ENCODE peak calls at places on chromosomes 3 and 15, in nine cellular contexts. B is osteocyte; F is stomach; W is mucosa of descending colon; J is AG04450; X is psoas muscle; A is PC-3; I is breast epithelium; S is CD4-positive, alpha-beta T cell. H is an unnamed sample.

GRCh38 chr3:188391597-188391996 is 237.6 kb downstream of the LPP start:
- DNase-seq in B (no peak), F (no peak), W (no peak), J (no peak), X (no peak), A (no peak), I (no peak), S (no peak), H (no peak)

GRCh38 chr3:90221900-90222299 is 1114.5 kb downstream of the EPHA3 start:
- DNase-seq in B (no peak), F (no peak), W (no peak), J (no peak), X (no peak), A (no peak), I (no peak), S (no peak), H (no peak)

GRCh38 chr15:44066211-44066827 is 128.8 kb downstream of the FRMD5 start:
- DNase-seq in B (no peak), F (peak; percentile 68), W (no peak), J (peak; percentile 29), X (no peak), A (peak; percentile 86), I (no peak), S (peak; percentile 44), H (peak; percentile 48)

GRCh38 chr15:53404930-53405493 is 354.5 kb downstream of the WDR72 start:
- DNase-seq in B (no peak), F (no peak), W (no peak), J (no peak), X (no peak), A (no peak), I (no peak), S (no peak), H (no peak)

GRCh38 chr15:41647269-41647668 is 12.9 kb upstream of the MGA start:
- DNase-seq in B (no peak), F (no peak), W (no peak), J (no peak), X (no peak), A (no peak), I (no peak), S (no peak), H (no peak)

GRCh38 chr15:68001811-68002210 is 52.3 kb upstream of the PIAS1 start:
- DNase-seq in B (no peak), F (no peak), W (no peak), J (no peak), X (no peak), A (no peak), I (no peak), S (no peak), H (no peak)

GRCh38 chr3:176951586-176952292 is 245.5 kb downstream of the TBL1XR1 start:
- DNase-seq in B (no peak), F (no peak), W (no peak), J (no peak), X (no peak), A (no peak), I (no peak), S (no peak), H (no peak)

GRCh38 chr15:74382004-74382816 is 14.8 kb upstream of the CYP11A1 start:
- DNase-seq in B (peak; percentile 94), F (peak; percentile 91), W (peak; percentile 88), J (no peak), X (peak; percentile 86), A (peak; percentile 91), I (peak; percentile 68), S (peak; percentile 67), H (peak; percentile 83)

GRCh38 chr15:67839929-67840746 is at the start of gene RNU6-1:
- DNase-seq in B (peak; percentile 97), F (peak; percentile 95), W (peak; percentile 97), J (peak; percentile 84), X (peak; percentile 95), A (peak; percentile 84), I (peak; percentile 94), S (peak; percentile 96), H (peak; percentile 78)

GRCh38 chr15:37098468-37099320 is 1.7 kb downstream of the MEIS2 start:
- DNase-seq in B (peak; percentile 83), F (no peak), W (peak; percentile 51), J (no peak), X (peak; percentile 54), A (peak; percentile 46), I (no peak), S (no peak), H (no peak)

GRCh38 chr3:28903171-28903601 is 377.7 kb upstream of the RBMS3 start:
- DNase-seq in B (peak; percentile 84), F (no peak), W (no peak), J (no peak), X (peak; percentile 10), A (no peak), I (no peak), S (no peak), H (no peak)

GRCh38 chr3:185351371-185351770 is 11.6 kb upstream of the MAP3K13 start:
- DNase-seq in B (no peak), F (no peak), W (no peak), J (no peak), X (no peak), A (no peak), I (no peak), S (no peak), H (no peak)

GRCh38 chr15:87211547-87211946 is 1045.0 kb downstream of the NTRK3 start:
- DNase-seq in B (no peak), F (no peak), W (no peak), J (no peak), X (no peak), A (no peak), I (no peak), S (no peak), H (no peak)

GRCh38 chr3:85525264-85525663 is 566.5 kb downstream of the CADM2 start:
- DNase-seq in B (no peak), F (no peak), W (no peak), J (no peak), X (no peak), A (no peak), I (no peak), S (no peak), H (no peak)

GRCh38 chr15:74651251-74651741 is 35.7 kb downstream of the CLK3 start:
- DNase-seq in B (no peak), F (no peak), W (no peak), J (no peak), X (no peak), A (no peak), I (no peak), S (no peak), H (no peak)

GRCh38 chr15:90665288-90666134 is 51.6 kb upstream of the BLM start:
- DNase-seq in B (no peak), F (peak; percentile 48), W (peak; percentile 80), J (no peak), X (peak; percentile 70), A (peak; percentile 65), I (peak; percentile 69), S (peak; percentile 28), H (no peak)

GRCh38 chr15:88905576-88905975 is 7.6 kb downstream of the MFGE8 start:
- DNase-seq in B (no peak), F (no peak), W (no peak), J (no peak), X (no peak), A (no peak), I (no peak), S (no peak), H (no peak)

GRCh38 chr3:133944641-133945441 is 49.2 kb upstream of the RAB6B start:
- DNase-seq in B (no peak), F (no peak), W (no peak), J (no peak), X (no peak), A (peak; percentile 69), I (no peak), S (no peak), H (no peak)

GRCh38 chr3:8793242-8793641 is 23.8 kb upstream of the OXTR start:
- DNase-seq in B (no peak), F (no peak), W (no peak), J (no peak), X (no peak), A (peak; percentile 70), I (no peak), S (no peak), H (no peak)

GRCh38 chr15:91110407-91110806 is 10.3 kb downstream of the SV2B start:
- DNase-seq in B (peak; percentile 82), F (no peak), W (no peak), J (no peak), X (no peak), A (no peak), I (no peak), S (no peak), H (no peak)

DNA sequence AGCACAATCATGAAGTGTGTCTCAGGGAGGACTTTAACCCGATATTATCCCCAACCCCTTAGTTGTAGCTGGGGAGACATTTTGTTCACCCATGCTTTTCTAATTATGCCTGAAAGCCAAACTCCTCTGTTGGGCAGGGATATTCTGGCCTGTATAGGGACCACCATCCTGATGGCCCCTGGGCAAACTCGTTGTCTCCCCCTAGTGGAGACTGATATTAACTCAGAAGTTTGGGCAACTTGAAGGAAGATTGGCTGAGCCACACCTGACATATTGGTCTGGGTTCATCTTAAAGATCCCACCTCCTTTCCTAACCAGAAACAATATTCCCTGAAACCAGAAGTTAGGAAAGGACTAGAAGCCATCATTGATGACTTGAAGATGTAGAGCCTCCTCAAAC is 42.3 kb downstream of the TM4SF18 start:
- DNase-seq in B (no peak), F (no peak), W (no peak), J (no peak), X (no peak), A (no peak), I (no peak), S (no peak), H (no peak)
- TF ChIP-seq CTCF in B (peak; percentile 43), F (no peak), W (no peak), J (peak; percentile 37), X (peak; percentile 15), A (peak; percentile 75), I (no peak), S (no peak), H (no peak)

GRCh38 chr3:60582285-60582684 is 669.0 kb downstream of the FHIT start:
- DNase-seq in B (no peak), F (no peak), W (no peak), J (no peak), X (no peak), A (peak; percentile 56), I (no peak), S (no peak), H (no peak)
- TF ChIP-seq CTCF in B (peak; percentile 62), F (no peak), W (no peak), J (peak; percentile 16), X (peak; percentile 22), A (peak; percentile 62), I (no peak), S (no peak), H (no peak)

DNA sequence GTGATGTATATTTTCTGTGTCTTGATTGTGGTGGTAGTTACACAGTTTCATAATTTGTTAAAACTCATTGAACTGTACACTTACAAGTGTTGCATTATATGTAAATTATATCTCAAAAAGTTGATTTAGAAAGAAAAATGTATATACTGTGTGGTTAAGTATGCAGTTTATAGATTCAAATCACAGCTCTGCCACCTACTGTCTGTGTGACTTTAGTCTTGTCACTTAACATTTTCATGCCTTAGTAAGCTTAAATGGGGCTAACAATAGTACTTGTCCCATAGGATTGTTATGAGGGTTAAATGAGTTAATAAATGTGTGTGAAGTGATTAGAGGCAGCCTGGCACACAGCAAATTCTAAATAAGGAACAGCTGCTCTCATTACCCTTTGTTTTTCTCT is 120.9 kb upstream of the P2RY1 start:
- DNase-seq in B (no peak), F (no peak), W (no peak), J (no peak), X (no peak), A (no peak), I (no peak), S (no peak), H (no peak)
- TF ChIP-seq CTCF in B (no peak), F (no peak), W (no peak), J (no peak), X (no peak), A (peak; percentile 35), I (no peak), S (no peak), H (no peak)

GRCh38 chr3:24640330-24640877 is 145.8 kb upstream of the THRB start:
- DNase-seq in B (no peak), F (no peak), W (no peak), J (no peak), X (no peak), A (peak; percentile 74), I (no peak), S (no peak), H (no peak)
- TF ChIP-seq CTCF in B (peak; percentile 74), F (peak; percentile 11), W (no peak), J (peak; percentile 25), X (peak; percentile 35), A (peak; percentile 95), I (peak; percentile 54), S (no peak), H (no peak)

H was measured in omental fat pad.